ENCODE peak calls at places on chromosomes 2 and 18, in four cellular contexts. I, B, Z and G are unnamed samples.

GRCh38 chr2:156322103-156322671 is 10.3 kb downstream of the NR4A2 start:
- DNase-seq in I (peak), B (no peak), Z (no peak), G (peak)

GRCh38 chr2:167292430-167293171 is 404.3 kb downstream of the XIRP2 start:
- DNase-seq in I (peak), B (peak), Z (peak), G (peak)

GRCh38 chr2:85665264-85665937 is 2.6 kb downstream of the SFTPB start:
- DNase-seq in I (no peak), B (no peak), Z (no peak), G (no peak)

GRCh38 chr18:5058768-5059539 is 138.1 kb downstream of the AKAIN1 start:
- DNase-seq in I (no peak), B (no peak), Z (no peak), G (no peak)

GRCh38 chr18:30582078-30582477 is 460.5 kb downstream of the DSC3 start:
- DNase-seq in I (no peak), B (no peak), Z (no peak), G (no peak)

GRCh38 chr2:69159988-69160387 is 147.0 kb downstream of the ANTXR1 start:
- DNase-seq in I (no peak), B (no peak), Z (no peak), G (no peak)

GRCh38 chr2:224155896-224156295 is 116.8 kb upstream of the SERPINE2 start:
- DNase-seq in I (peak), B (no peak), Z (peak), G (no peak)

GRCh38 chr2:236155406-236155805 is 12.8 kb downstream of the GBX2 start:
- DNase-seq in I (no peak), B (no peak), Z (no peak), G (no peak)

GRCh38 chr2:218879881-218880748 is 537 bp upstream of the WNT10A start:
- DNase-seq in I (no peak), B (peak), Z (no peak), G (peak)

GRCh38 chr2:220969348-220969747 is 602.8 kb downstream of the EPHA4 start:
- DNase-seq in I (no peak), B (no peak), Z (no peak), G (no peak)

DNA sequence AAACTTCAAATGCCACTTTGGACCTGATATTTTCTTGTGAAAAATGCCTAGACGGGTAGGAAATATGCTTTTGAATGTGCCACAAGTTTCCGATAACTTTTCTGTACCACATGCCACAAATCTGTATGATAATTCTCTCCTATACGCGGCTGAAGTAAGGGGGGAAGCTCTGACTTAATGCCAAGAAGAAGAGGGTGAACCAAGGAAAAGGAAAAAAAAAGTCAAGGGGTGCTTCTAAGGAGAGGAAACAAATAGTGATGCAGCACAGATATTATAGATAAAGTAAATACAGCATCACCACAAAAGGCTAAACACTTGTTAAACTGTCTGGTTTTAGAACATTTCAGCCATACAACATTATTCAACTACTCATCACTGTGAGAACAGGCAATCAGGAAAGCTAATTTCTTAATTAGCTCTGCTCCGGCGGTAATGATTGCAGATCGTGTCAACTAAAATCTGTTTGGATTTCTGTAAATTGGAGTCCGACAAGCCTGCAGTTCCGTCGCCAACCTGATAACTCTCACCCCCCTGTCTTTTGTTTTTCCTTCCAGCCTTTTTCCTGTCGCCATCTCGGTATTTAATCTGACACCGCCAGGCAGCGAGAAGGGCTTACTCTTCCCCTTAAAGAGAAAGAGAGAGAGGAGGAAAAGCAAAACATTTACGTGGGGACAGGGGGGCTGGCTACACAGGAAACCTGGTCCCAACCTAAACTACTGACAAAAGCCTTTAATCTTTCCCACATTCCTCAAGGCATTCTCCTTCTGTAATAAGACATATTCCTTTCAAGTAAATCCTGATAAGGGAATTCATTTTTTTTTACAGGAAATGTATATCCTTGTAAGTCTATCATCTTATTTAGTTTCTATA is 67.5 kb downstream of the ZEB2 start:
- DNase-seq in I (peak), B (no peak), Z (peak), G (no peak)
- TF ChIP-seq CTCF in I (peak), B (no peak), Z (peak), G (no peak)

DNA sequence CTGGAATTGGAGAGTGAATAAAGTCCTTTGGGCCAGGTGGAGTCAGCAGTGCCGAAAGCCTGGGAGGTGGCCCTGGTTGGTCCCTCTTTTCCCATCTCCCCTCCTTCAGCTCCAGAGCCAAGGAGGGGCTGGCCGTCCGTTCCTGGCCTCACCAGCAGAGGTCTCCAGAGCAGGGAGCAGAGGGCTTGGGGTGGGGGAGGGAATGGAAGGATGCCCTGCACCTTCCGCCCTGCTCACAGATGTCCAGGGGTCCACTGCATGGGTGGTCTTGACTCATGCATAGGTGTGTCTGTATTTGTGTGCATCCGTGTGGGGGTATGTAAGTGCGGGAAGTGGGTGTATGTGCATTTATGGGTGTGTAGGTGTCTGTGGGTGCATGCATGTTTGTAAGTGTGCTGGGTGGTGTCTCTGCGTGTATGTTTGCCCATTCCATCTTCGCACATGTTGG is 201.9 kb downstream of the ZFP36L2 start:
- DNase-seq in I (peak), B (peak), Z (peak), G (peak)
- TF ChIP-seq CTCF in I (peak), B (peak), Z (peak), G (peak)

DNA sequence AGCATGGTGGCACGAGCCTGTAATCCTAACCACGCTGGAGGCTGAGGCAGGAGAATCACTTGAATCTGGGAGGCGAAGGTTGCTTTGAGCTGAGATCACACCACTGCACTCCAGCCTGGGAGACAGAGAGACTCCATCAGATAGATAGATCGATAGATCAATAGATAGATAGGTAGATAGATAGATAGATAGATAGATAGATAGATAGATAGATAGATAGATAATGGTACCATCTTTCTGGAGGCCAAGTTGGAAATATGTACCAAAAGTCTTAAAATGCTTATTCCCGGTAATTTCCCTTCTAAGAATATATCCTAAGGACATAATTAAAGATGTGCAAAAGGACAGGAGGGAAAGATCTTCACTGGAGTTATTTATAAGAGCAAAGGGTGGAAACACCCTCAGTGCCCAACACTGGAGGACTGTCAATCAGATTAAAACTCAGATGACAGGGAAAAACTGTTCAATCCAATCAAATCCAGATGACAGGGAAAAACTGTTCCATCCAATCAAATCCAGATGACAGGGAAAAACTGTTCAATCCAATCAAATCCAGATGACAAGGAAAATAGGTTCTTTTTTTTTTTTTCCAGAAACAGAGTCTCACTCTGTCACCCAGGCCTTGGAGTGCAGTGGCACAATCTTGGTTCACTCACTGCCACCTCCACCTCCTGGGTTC is 49.0 kb upstream of the UBE2F start:
- DNase-seq in I (no peak), B (no peak), Z (no peak), G (no peak)
- TF ChIP-seq CTCF in I (no peak), B (no peak), Z (no peak), G (no peak)

GRCh38 chr18:62236252-62236651 is 49.2 kb downstream of the RELCH start:
- DNase-seq in I (no peak), B (no peak), Z (no peak), G (no peak)

GRCh38 chr18:62245177-62245576 is 58.1 kb downstream of the RELCH start:
- DNase-seq in I (no peak), B (no peak), Z (no peak), G (no peak)

GRCh38 chr18:62242955-62243354 is 55.9 kb downstream of the RELCH start:
- DNase-seq in I (no peak), B (no peak), Z (no peak), G (no peak)

GRCh38 chr18:62239475-62239874 is 52.4 kb downstream of the RELCH start:
- DNase-seq in I (no peak), B (no peak), Z (no peak), G (no peak)
- TF ChIP-seq CTCF in I (peak), B (no peak), Z (no peak), G (no peak)